ENCODE peak calls at places on chromosomes 2 and 18, in eight cellular contexts. One of them, this sample, is unnamed.

GRCh38 chr18:49723648-49724180 is 89.6 kb downstream of the ACAA2 start:
- DNase-seq in cardiac muscle cell: no peak
- DNase-seq in cardiac fibroblast: peak
- DNase-seq in OCI-LY7: no peak
- DNase-seq in fibroblast of pulmonary artery: peak
- DNase-seq in CD8-positive, alpha-beta T cell: no peak
- DNase-seq in uterus: no peak
- DNase-seq in thoracic aorta: no peak
- DNase-seq in this sample: no peak

GRCh38 chr2:143513081-143513480 is 383.9 kb downstream of the ARHGAP15 start:
- DNase-seq in cardiac muscle cell: peak
- DNase-seq in cardiac fibroblast: peak
- DNase-seq in OCI-LY7: peak
- DNase-seq in fibroblast of pulmonary artery: peak
- DNase-seq in CD8-positive, alpha-beta T cell: no peak
- DNase-seq in uterus: peak
- DNase-seq in thoracic aorta: no peak
- DNase-seq in this sample: peak

GRCh38 chr18:11031966-11032365 is 117.4 kb downstream of the PIEZO2 start:
- DNase-seq in cardiac muscle cell: no peak
- DNase-seq in cardiac fibroblast: no peak
- DNase-seq in OCI-LY7: no peak
- DNase-seq in fibroblast of pulmonary artery: no peak
- DNase-seq in CD8-positive, alpha-beta T cell: no peak
- DNase-seq in uterus: no peak
- DNase-seq in thoracic aorta: no peak
- DNase-seq in this sample: no peak

GRCh38 chr2:182715896-182716664 is at the start of gene DNAJC10:
- DNase-seq in cardiac muscle cell: peak
- DNase-seq in cardiac fibroblast: peak
- DNase-seq in OCI-LY7: peak
- DNase-seq in fibroblast of pulmonary artery: peak
- DNase-seq in CD8-positive, alpha-beta T cell: peak
- DNase-seq in uterus: peak
- DNase-seq in thoracic aorta: peak
- DNase-seq in this sample: peak

GRCh38 chr2:29509397-29509796 is 394.2 kb downstream of the CLIP4 start:
- DNase-seq in cardiac muscle cell: no peak
- DNase-seq in cardiac fibroblast: no peak
- DNase-seq in OCI-LY7: no peak
- DNase-seq in fibroblast of pulmonary artery: no peak
- DNase-seq in CD8-positive, alpha-beta T cell: no peak
- DNase-seq in uterus: no peak
- DNase-seq in thoracic aorta: no peak
- DNase-seq in this sample: no peak

GRCh38 chr2:181546086-181546485 is 88.9 kb downstream of the ITGA4 start:
- DNase-seq in cardiac muscle cell: no peak
- DNase-seq in cardiac fibroblast: no peak
- DNase-seq in OCI-LY7: no peak
- DNase-seq in fibroblast of pulmonary artery: no peak
- DNase-seq in CD8-positive, alpha-beta T cell: no peak
- DNase-seq in uterus: no peak
- DNase-seq in thoracic aorta: no peak
- DNase-seq in this sample: no peak

GRCh38 chr2:180411631-180412030 is 404.5 kb upstream of the CWC22 start:
- DNase-seq in cardiac muscle cell: peak
- DNase-seq in cardiac fibroblast: peak
- DNase-seq in OCI-LY7: no peak
- DNase-seq in fibroblast of pulmonary artery: peak
- DNase-seq in CD8-positive, alpha-beta T cell: no peak
- DNase-seq in uterus: no peak
- DNase-seq in thoracic aorta: no peak
- DNase-seq in this sample: no peak

GRCh38 chr2:25726511-25726910 is 53.1 kb upstream of the DTNB start:
- DNase-seq in cardiac muscle cell: no peak
- DNase-seq in cardiac fibroblast: no peak
- DNase-seq in OCI-LY7: no peak
- DNase-seq in fibroblast of pulmonary artery: no peak
- DNase-seq in CD8-positive, alpha-beta T cell: no peak
- DNase-seq in uterus: no peak
- DNase-seq in thoracic aorta: no peak
- DNase-seq in this sample: no peak

DNA sequence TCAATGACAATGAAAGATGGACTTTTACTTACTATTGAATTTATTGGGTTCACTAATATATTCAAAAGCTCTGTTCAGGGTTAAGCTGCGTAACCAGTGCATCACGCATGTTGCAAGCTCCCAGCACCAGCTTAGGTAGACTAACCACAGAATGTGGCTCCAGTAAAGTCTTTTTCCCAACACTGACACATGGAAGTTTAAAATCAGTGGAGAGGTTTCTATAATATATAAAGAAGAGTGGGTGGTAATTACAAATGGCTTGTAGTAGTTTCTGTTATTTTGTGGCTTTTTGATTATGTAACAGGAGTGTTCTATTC is 1.9 kb downstream of the PLCL1 start:
- DNase-seq in cardiac muscle cell: no peak
- DNase-seq in cardiac fibroblast: no peak
- DNase-seq in OCI-LY7: no peak
- DNase-seq in fibroblast of pulmonary artery: no peak
- DNase-seq in CD8-positive, alpha-beta T cell: no peak
- DNase-seq in uterus: no peak
- DNase-seq in thoracic aorta: no peak
- DNase-seq in this sample: no peak
- H3K4me3 ChIP-seq in cardiac muscle cell: peak
- H3K4me3 ChIP-seq in cardiac fibroblast: no peak
- H3K4me3 ChIP-seq in OCI-LY7: no peak
- H3K4me3 ChIP-seq in fibroblast of pulmonary artery: peak
- H3K4me3 ChIP-seq in CD8-positive, alpha-beta T cell: no peak
- H3K4me3 ChIP-seq in uterus: peak
- H3K4me3 ChIP-seq in thoracic aorta: peak
- H3K4me3 ChIP-seq in this sample: no peak

GRCh38 chr18:77495982-77496690 is 246.5 kb downstream of the GALR1 start:
- DNase-seq in cardiac muscle cell: no peak
- DNase-seq in cardiac fibroblast: no peak
- DNase-seq in OCI-LY7: no peak
- DNase-seq in fibroblast of pulmonary artery: no peak
- DNase-seq in CD8-positive, alpha-beta T cell: no peak
- DNase-seq in uterus: no peak
- DNase-seq in thoracic aorta: no peak
- DNase-seq in this sample: no peak
- H3K4me3 ChIP-seq in cardiac muscle cell: no peak
- H3K4me3 ChIP-seq in cardiac fibroblast: no peak
- H3K4me3 ChIP-seq in OCI-LY7: no peak
- H3K4me3 ChIP-seq in fibroblast of pulmonary artery: no peak
- H3K4me3 ChIP-seq in CD8-positive, alpha-beta T cell: no peak
- H3K4me3 ChIP-seq in uterus: no peak
- H3K4me3 ChIP-seq in thoracic aorta: no peak
- H3K4me3 ChIP-seq in this sample: no peak

DNA sequence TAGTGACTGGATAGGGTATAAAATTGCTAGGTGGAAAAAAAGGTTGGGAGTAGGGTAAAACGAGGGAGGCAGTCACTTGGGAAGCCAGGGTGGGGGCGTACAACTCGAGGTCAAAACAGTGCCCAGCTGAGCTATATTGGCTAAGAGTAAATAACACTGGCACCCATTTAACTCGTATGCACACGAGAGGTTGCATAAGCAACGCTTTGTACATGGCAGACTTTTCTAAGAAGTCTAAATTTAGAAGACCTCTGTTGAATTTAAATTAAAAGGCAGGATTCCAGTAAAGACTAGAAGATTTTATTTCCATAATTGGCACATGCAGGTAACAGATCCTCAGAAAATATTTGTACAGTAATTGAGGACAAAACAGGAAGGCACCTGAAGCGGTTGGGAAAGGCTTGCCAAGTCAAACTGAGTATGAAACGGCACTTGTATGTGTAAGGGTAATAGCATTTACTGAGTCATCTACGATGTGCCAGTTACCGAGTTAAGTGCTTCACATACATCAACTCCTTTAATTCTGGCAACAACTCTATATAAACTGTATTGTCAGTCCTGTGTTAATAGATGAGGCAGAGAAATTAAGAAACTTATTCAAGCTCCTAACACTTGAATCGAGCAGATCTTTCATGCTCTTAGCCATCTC is 1.4 kb upstream of the MALT1 start:
- DNase-seq in cardiac muscle cell: no peak
- DNase-seq in cardiac fibroblast: no peak
- DNase-seq in OCI-LY7: no peak
- DNase-seq in fibroblast of pulmonary artery: peak
- DNase-seq in CD8-positive, alpha-beta T cell: no peak
- DNase-seq in uterus: no peak
- DNase-seq in thoracic aorta: no peak
- DNase-seq in this sample: no peak
- H3K4me3 ChIP-seq in cardiac muscle cell: no peak
- H3K4me3 ChIP-seq in cardiac fibroblast: no peak
- H3K4me3 ChIP-seq in OCI-LY7: peak
- H3K4me3 ChIP-seq in fibroblast of pulmonary artery: no peak
- H3K4me3 ChIP-seq in CD8-positive, alpha-beta T cell: no peak
- H3K4me3 ChIP-seq in uterus: no peak
- H3K4me3 ChIP-seq in thoracic aorta: no peak
- H3K4me3 ChIP-seq in this sample: no peak

GRCh38 chr2:173436088-173436487 is 81.4 kb downstream of the CDCA7 start:
- DNase-seq in cardiac muscle cell: no peak
- DNase-seq in cardiac fibroblast: no peak
- DNase-seq in OCI-LY7: no peak
- DNase-seq in fibroblast of pulmonary artery: no peak
- DNase-seq in CD8-positive, alpha-beta T cell: no peak
- DNase-seq in uterus: no peak
- DNase-seq in thoracic aorta: no peak
- DNase-seq in this sample: no peak

GRCh38 chr2:173431191-173431590 is 76.5 kb downstream of the CDCA7 start:
- DNase-seq in cardiac muscle cell: no peak
- DNase-seq in cardiac fibroblast: no peak
- DNase-seq in OCI-LY7: no peak
- DNase-seq in fibroblast of pulmonary artery: no peak
- DNase-seq in CD8-positive, alpha-beta T cell: no peak
- DNase-seq in uterus: no peak
- DNase-seq in thoracic aorta: no peak
- DNase-seq in this sample: no peak

GRCh38 chr2:173434729-173435345 is 80.2 kb downstream of the CDCA7 start:
- DNase-seq in cardiac muscle cell: no peak
- DNase-seq in cardiac fibroblast: no peak
- DNase-seq in OCI-LY7: no peak
- DNase-seq in fibroblast of pulmonary artery: no peak
- DNase-seq in CD8-positive, alpha-beta T cell: no peak
- DNase-seq in uterus: no peak
- DNase-seq in thoracic aorta: no peak
- DNase-seq in this sample: no peak

GRCh38 chr2:173435574-173435973 is 80.9 kb downstream of the CDCA7 start:
- DNase-seq in cardiac muscle cell: no peak
- DNase-seq in cardiac fibroblast: no peak
- DNase-seq in OCI-LY7: no peak
- DNase-seq in fibroblast of pulmonary artery: no peak
- DNase-seq in CD8-positive, alpha-beta T cell: no peak
- DNase-seq in uterus: no peak
- DNase-seq in thoracic aorta: no peak
- DNase-seq in this sample: no peak

GRCh38 chr2:173432049-173432754 is 77.5 kb downstream of the CDCA7 start:
- DNase-seq in cardiac muscle cell: no peak
- DNase-seq in cardiac fibroblast: no peak
- DNase-seq in OCI-LY7: no peak
- DNase-seq in fibroblast of pulmonary artery: no peak
- DNase-seq in CD8-positive, alpha-beta T cell: no peak
- DNase-seq in uterus: no peak
- DNase-seq in thoracic aorta: no peak
- DNase-seq in this sample: no peak
- H3K4me3 ChIP-seq in cardiac muscle cell: no peak
- H3K4me3 ChIP-seq in cardiac fibroblast: no peak
- H3K4me3 ChIP-seq in OCI-LY7: no peak
- H3K4me3 ChIP-seq in fibroblast of pulmonary artery: no peak
- H3K4me3 ChIP-seq in CD8-positive, alpha-beta T cell: no peak
- H3K4me3 ChIP-seq in uterus: no peak
- H3K4me3 ChIP-seq in thoracic aorta: no peak
- H3K4me3 ChIP-seq in this sample: no peak

DNA sequence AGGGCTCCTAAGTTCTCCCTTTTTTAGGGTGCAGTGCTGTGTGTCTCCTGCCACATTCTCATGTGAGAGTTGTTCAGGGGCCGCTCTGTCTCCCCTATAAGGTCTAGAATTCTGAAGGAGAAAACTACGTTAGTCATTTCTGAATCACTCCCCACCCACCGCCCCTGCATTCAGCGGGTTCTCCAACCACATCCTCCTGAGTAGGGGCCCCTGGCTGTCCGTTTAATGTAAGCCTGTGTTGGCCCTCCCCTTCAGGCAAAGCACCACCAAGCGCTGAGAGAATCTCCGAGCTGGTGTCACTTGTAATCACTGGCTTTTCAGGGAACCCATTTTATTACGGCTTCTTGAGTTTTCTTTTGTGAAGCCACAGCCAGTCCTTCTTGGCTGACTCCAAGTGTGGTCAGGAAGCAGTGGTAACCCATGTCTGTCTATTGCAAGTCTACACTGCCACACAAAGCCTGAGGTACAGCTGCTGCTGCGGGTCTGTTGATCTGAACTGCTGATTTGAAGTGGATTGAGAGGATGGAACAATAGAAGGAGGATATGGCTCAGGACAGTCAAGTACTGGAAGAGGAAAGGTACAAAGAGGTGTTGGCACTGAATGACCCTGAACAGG is 16.9 kb downstream of the LCT start:
- DNase-seq in cardiac muscle cell: no peak
- DNase-seq in cardiac fibroblast: no peak
- DNase-seq in OCI-LY7: no peak
- DNase-seq in fibroblast of pulmonary artery: no peak
- DNase-seq in CD8-positive, alpha-beta T cell: peak
- DNase-seq in uterus: no peak
- DNase-seq in thoracic aorta: no peak
- DNase-seq in this sample: peak
- H3K4me3 ChIP-seq in cardiac muscle cell: no peak
- H3K4me3 ChIP-seq in cardiac fibroblast: no peak
- H3K4me3 ChIP-seq in OCI-LY7: no peak
- H3K4me3 ChIP-seq in fibroblast of pulmonary artery: no peak
- H3K4me3 ChIP-seq in CD8-positive, alpha-beta T cell: peak
- H3K4me3 ChIP-seq in uterus: no peak
- H3K4me3 ChIP-seq in thoracic aorta: no peak
- H3K4me3 ChIP-seq in this sample: peak

This sample was measured in Jurkat, Clone E6-1.